ENCODE peak calls at places on chromosomes 3 and 15, in six cellular contexts. P is mammary epithelial cell, J is psoas muscle, K is IMR-90, G is right cardiac atrium, H is pancreas. D is an unnamed sample.

GRCh38 chr15:20106026-20106425 is 435.6 kb downstream of the GOLGA6L6 start:
- DNase-seq in K (no peak), J (peak; percentile 54), H (peak; percentile 89), P (peak; percentile 1), G (peak; percentile 72), D (no peak)

GRCh38 chr3:58492385-58492970 is 582 bp downstream of the KCTD6 start:
- DNase-seq in G (no peak), J (no peak), K (no peak), H (no peak), P (no peak), D (no peak)

GRCh38 chr3:159114582-159114981 is 312.7 kb downstream of the MFSD1 start:
- DNase-seq in J (no peak), K (no peak), H (no peak), P (no peak), G (no peak), D (no peak)

GRCh38 chr3:179398574-179399249 is 51.2 kb downstream of the MFN1 start:
- DNase-seq in K (peak; percentile 71), J (no peak), H (no peak), G (no peak), P (no peak), D (no peak)

GRCh38 chr3:42394579-42395288 is 15.7 kb downstream of the LYZL4 start:
- DNase-seq in J (no peak), H (no peak), G (no peak), K (no peak), P (no peak), D (no peak)

GRCh38 chr3:99875573-99875924 is 57.9 kb downstream of the CMSS1 start:
- DNase-seq in P (peak; percentile 47), G (no peak), J (no peak), H (no peak), K (peak; percentile 60), D (peak; percentile 48)

GRCh38 chr3:45599424-45599886 is 4.9 kb downstream of the LIMD1 start:
- DNase-seq in K (no peak), P (no peak), G (peak; percentile 69), H (no peak), J (peak; percentile 72), D (no peak)

GRCh38 chr3:197031315-197032285 is 2.0 kb upstream of the MELTF start:
- DNase-seq in K (peak; percentile 100), H (no peak), J (peak; percentile 79), G (peak; percentile 83), P (peak; percentile 99), D (peak; percentile 98)

GRCh38 chr15:78195735-78196201 is 38.6 kb downstream of the ACSBG1 start:
- DNase-seq in K (no peak), H (no peak), G (no peak), J (peak; percentile 56), P (peak; percentile 31), D (no peak)

GRCh38 chr15:98778960-98779359 is 130.6 kb downstream of the IGF1R start:
- DNase-seq in H (no peak), P (no peak), K (no peak), G (no peak), J (no peak), D (no peak)

GRCh38 chr15:94845391-94845718 is 614.0 kb downstream of the MCTP2 start:
- DNase-seq in H (no peak), J (no peak), P (no peak), G (no peak), K (no peak), D (no peak)

GRCh38 chr3:53132347-53132746 is 2.1 kb upstream of the RFT1 start:
- DNase-seq in H (no peak), G (no peak), K (no peak), J (no peak), P (no peak), D (no peak)

GRCh38 chr15:27124287-27124830 is 153.4 kb downstream of the GABRG3 start:
- DNase-seq in K (no peak), G (no peak), P (no peak), H (no peak), J (no peak), D (no peak)

GRCh38 chr3:49019941-49020334 is 1.6 kb upstream of the DALRD3 start:
- DNase-seq in P (no peak), G (peak; percentile 43), K (no peak), J (peak; percentile 52), H (no peak), D (no peak)
- H3K27ac ChIP-seq in P (peak overlapping the region; percentile 89), G (peak overlapping the region; percentile 1), K (peak overlapping the region; percentile 69), J (peak overlapping the region; percentile 98), H (peak overlapping the region; percentile 94), D (peak overlapping the region; percentile 99)

DNA sequence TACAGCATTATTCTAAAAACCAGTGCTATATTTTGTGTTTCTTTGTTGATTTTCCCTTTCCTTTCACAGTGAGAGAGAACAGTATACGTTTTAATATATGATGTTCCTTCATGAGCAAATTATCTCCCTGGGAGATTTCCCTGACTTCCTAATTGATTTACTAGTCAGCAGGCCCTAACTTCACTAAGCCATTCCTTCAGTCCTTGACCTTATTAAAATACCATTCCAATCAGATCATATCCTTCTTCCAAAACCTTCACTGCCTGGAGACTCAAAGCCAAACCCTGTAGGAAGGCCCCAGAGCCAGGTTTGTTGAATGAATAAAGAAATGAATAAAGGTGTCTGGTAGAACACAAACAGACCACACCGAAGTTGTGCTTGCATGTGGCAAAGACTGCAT is 43.8 kb upstream of the ARHGEF3 start:
- DNase-seq in K (no peak), G (no peak), P (no peak), J (no peak), H (no peak), D (no peak)
- H3K27ac ChIP-seq in K (no peak overlapping the region), G (no peak overlapping the region), P (no peak overlapping the region), J (no peak overlapping the region), H (no peak overlapping the region), D (no peak overlapping the region)

GRCh38 chr3:98732239-98733054 is 30.7 kb upstream of the ST3GAL6 start:
- DNase-seq in J (peak; percentile 68), P (peak; percentile 58), H (peak; percentile 78), K (no peak), G (peak; percentile 80), D (peak; percentile 21)

GRCh38 chr3:98733055-98733777 is 29.9 kb upstream of the ST3GAL6 start:
- DNase-seq in P (peak; percentile 28), H (no peak), J (peak; percentile 62), K (no peak), G (peak; percentile 75), D (no peak)

GRCh38 chr3:98730338-98730737 is 32.8 kb upstream of the ST3GAL6 start:
- DNase-seq in J (no peak), G (no peak), H (no peak), K (no peak), P (peak; percentile 89), D (peak; percentile 59)

GRCh38 chr3:98731138-98731537 is 32.0 kb upstream of the ST3GAL6 start:
- DNase-seq in P (no peak), K (no peak), G (no peak), H (no peak), J (no peak), D (no peak)

DNA sequence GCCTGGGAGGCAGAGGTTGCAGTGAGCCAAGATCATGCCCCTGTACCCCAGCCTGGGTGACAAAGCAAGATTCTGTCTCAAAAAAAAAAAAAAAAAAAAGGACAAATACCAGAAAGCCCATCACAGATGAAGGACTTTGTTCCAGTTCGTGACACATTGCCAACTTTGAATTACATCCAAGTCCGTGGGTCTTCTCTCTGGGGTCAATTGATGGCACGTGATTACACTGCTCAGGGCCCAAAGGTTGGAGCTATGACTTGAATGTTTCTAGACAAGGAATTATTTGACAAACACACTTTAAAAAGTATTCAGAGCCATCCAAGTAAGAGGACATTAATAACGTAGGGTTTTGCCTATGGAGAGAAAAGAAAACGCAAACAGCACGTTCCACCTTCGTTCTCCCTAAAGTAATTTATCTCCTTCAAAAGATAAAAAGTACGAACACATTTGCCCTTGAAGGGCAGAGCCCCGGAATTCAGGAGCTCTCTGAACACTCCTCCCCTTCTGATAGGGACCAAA is 31.4 kb upstream of the ST3GAL6 start:
- DNase-seq in K (no peak), P (no peak), G (no peak), H (no peak), J (no peak), D (no peak)
- H3K27ac ChIP-seq in K (no peak overlapping the region), P (peak overlapping the region; percentile 52), G (peak overlapping the region; percentile 50), H (peak overlapping the region; percentile 77), J (peak overlapping the region; percentile 86), D (peak overlapping the region; percentile 56)

GRCh38 chr3:186099178-186099577 is 9.7 kb downstream of the ETV5 start:
- DNase-seq in P (peak; percentile 50), J (peak; percentile 80), H (peak; percentile 82), K (peak; percentile 82), G (peak; percentile 69), D (peak; percentile 74)
- H3K27ac ChIP-seq in P (peak overlapping the region; percentile 3), J (peak overlapping the region; percentile 46), H (no peak overlapping the region), K (no peak overlapping the region), G (no peak overlapping the region), D (no peak overlapping the region)

GRCh38 chr3:122416966-122417365 is 1.1 kb upstream of the WDR5B start:
- DNase-seq in K (no peak), H (no peak), J (peak; percentile 60), P (no peak), G (no peak), D (no peak)

GRCh38 chr3:122410639-122411038 is 5.2 kb downstream of the WDR5B start:
- DNase-seq in J (no peak), K (no peak), H (no peak), P (no peak), G (no peak), D (no peak)

GRCh38 chr3:122415762-122416654 is at the start of gene WDR5B:
- DNase-seq in P (peak; percentile 97), H (peak; percentile 100), K (peak; percentile 96), G (peak; percentile 98), J (peak; percentile 99), D (peak; percentile 98)

GRCh38 chr3:122414391-122414790 is 1.5 kb downstream of the WDR5B start:
- DNase-seq in H (no peak), J (no peak), P (no peak), K (peak; percentile 36), G (no peak), D (no peak)

GRCh38 chr3:122415104-122415744 is 638 bp downstream of the WDR5B start:
- DNase-seq in J (peak; percentile 62), K (peak; percentile 55), H (peak; percentile 60), P (peak; percentile 62), G (no peak), D (peak; percentile 58)
- H3K27ac ChIP-seq in J (peak overlapping the region; percentile 94), K (peak overlapping the region; percentile 39), H (peak overlapping the region; percentile 93), P (peak overlapping the region; percentile 84), G (peak overlapping the region; percentile 77), D (peak overlapping the region; percentile 82)

DNA sequence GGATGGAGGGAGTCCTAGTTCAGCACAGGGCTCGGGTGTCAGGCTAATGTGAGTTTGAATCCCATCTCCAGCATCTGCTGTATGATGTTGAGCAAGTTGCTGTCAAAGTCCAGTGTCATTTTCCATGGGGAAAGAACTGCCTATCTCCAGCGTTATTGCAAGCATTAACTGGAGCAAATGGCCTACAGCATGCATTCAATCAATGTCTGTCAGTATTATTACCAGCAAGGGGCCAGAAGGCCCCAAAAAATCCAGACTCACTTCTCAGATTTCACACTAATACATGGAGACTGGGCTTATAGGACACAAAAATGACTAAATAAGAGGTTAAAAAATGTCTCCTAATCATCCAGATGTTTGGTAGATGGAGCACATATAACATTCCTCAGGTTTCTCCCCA is 40.7 kb downstream of the SRGAP3 start:
- DNase-seq in J (no peak), P (no peak), K (no peak), G (no peak), H (no peak), D (no peak)
- H3K27ac ChIP-seq in J (no peak overlapping the region), P (no peak overlapping the region), K (no peak overlapping the region), G (no peak overlapping the region), H (no peak overlapping the region), D (no peak overlapping the region)

DNA sequence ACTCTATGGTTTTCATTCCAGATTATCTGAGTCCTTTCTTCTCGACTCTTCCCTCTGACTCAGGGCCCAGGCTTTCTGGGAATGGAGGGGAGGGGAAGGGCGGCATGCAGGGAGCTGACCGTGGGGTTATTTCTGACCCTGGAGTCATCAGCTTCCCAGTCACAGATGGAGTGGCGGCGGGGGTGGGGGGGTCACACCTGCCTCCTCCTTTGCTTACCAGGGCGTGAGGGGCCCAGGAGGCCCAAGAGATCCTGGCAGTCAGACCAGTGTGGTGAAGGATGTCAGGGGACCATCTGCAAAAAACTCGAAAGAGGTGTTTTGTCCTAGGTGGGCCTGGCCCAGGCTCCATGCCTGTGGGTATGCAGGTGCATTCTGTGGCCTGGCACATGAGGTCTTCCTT is 996 bp upstream of the XIRP1 start:
- DNase-seq in P (no peak), H (no peak), K (peak; percentile 37), J (peak; percentile 89), G (no peak), D (peak; percentile 17)
- H3K27ac ChIP-seq in P (no peak overlapping the region), H (no peak overlapping the region), K (no peak overlapping the region), J (peak overlapping the region; percentile 91), G (peak overlapping the region; percentile 95), D (no peak overlapping the region)

D was measured in brain microvascular endothelial cell.